ENCODE peak calls at places on chromosomes 3 and 15, in six cellular contexts. D is cardiac fibroblast, V is breast epithelium, X is sigmoid colon, R is fibroblast of the aortic adventitia, G is cardiac muscle cell. U is an unnamed sample.
A peak's percentile ranks its signal among the peaks of the same experiment; 100 is the strongest.

GRCh38 chr3:10245313-10245712 is 2.9 kb upstream of the TATDN2 start:
- DNase-seq in D (no peak), V (no peak), X (no peak), R (no peak), G (no peak), U (no peak)

GRCh38 chr3:106004137-106004600 is 135.4 kb upstream of the CBLB start:
- DNase-seq in D (peak; percentile 93), V (no peak), X (no peak), R (peak; percentile 92), G (peak; percentile 90), U (no peak)

GRCh38 chr3:186096295-186096694 is 12.6 kb downstream of the ETV5 start:
- DNase-seq in D (no peak), V (no peak), X (no peak), R (no peak), G (peak; percentile 24), U (no peak)

GRCh38 chr3:134463676-134464611 is 21.8 kb downstream of the ANAPC13 start:
- DNase-seq in D (peak; percentile 99), V (peak; percentile 84), X (peak; percentile 94), R (peak; percentile 100), G (peak; percentile 98), U (peak; percentile 69)

GRCh38 chr3:185586644-185586964 is 509 bp downstream of the SENP2 start:
- DNase-seq in D (no peak), V (no peak), X (no peak), R (no peak), G (no peak), U (no peak)

GRCh38 chr3:61966200-61966599 is 404.8 kb downstream of the PTPRG start:
- DNase-seq in D (no peak), V (no peak), X (no peak), R (no peak), G (no peak), U (no peak)

GRCh38 chr3:38586546-38587520 is 62.7 kb downstream of the SCN5A start:
- DNase-seq in D (no peak), V (no peak), X (no peak), R (no peak), G (no peak), U (no peak)

GRCh38 chr3:79032686-79033318 is 735.0 kb downstream of the ROBO1 start:
- DNase-seq in D (peak; percentile 76), V (no peak), X (no peak), R (peak; percentile 76), G (peak; percentile 75), U (no peak)

GRCh38 chr3:9091811-9092210 is 128.5 kb upstream of the RAD18 start:
- DNase-seq in D (no peak), V (no peak), X (no peak), R (no peak), G (no peak), U (no peak)

GRCh38 chr3:109175411-109175810 is 38.9 kb downstream of the C3orf85 start:
- DNase-seq in D (peak; percentile 2), V (no peak), X (no peak), R (no peak), G (peak; percentile 18), U (no peak)

GRCh38 chr3:140131895-140132294 is 196.9 kb downstream of the CLSTN2 start:
- DNase-seq in D (no peak), V (no peak), X (no peak), R (no peak), G (no peak), U (no peak)

GRCh38 chr3:140129885-140130284 is 194.9 kb downstream of the CLSTN2 start:
- DNase-seq in D (no peak), V (no peak), X (no peak), R (no peak), G (no peak), U (no peak)

GRCh38 chr3:140134231-140134630 is 199.2 kb downstream of the CLSTN2 start:
- DNase-seq in D (no peak), V (no peak), X (no peak), R (no peak), G (no peak), U (no peak)

GRCh38 chr3:140128217-140129137 is 193.5 kb downstream of the CLSTN2 start:
- DNase-seq in D (peak; percentile 26), V (no peak), X (no peak), R (peak; percentile 4), G (peak; percentile 8), U (peak; percentile 46)
- TF ChIP-seq CTCF in D (peak; percentile 56), V (no peak), X (peak; percentile 23), R (peak; percentile 47), G (peak; percentile 29), U (peak; percentile 44)

DNA sequence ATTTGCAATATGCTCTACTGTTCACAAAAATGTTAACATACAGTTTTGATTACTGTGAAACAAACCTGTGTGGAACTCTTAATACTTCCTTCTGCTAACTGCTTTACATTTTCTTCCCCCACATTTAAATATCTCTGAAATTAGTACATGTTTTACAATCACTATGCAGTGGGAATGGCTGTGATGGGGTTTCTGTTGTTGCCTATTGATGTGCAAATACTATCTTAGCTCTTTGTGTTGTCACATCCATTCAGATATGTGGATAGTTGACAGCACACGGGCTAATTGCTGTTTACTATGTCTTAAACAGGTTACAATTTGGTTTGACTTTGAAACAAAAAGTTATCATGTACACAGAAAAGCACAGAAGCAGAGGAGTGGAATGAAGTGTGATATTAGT is 95.8 kb upstream of the CCNL1 start:
- DNase-seq in D (no peak), V (no peak), X (no peak), R (no peak), G (no peak), U (no peak)
- TF ChIP-seq CTCF in D (no peak), V (no peak), X (no peak), R (no peak), G (no peak), U (no peak)

DNA sequence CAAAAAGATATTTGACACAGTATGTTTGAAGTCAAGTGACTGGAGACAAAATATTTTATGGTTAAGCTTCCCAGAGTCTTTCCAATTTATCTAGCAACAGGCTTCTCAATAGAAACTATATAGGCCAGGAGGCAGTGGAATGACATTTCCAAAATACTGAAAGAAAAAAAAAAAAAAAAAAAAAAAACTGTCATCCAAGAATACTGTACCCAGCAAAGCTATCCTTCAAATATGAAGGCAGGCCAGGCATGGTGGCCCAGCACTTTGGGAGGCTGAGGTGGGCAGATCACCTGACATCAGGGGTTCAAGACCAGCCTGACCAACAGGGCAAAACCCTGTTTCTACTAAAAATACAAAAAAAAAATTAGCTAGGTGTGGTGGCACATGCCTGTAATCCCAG is 20.9 kb downstream of the NME9 start:
- DNase-seq in D (no peak), V (no peak), X (no peak), R (no peak), G (no peak), U (no peak)
- TF ChIP-seq CTCF in D (no peak), V (no peak), X (no peak), R (no peak), G (no peak), U (no peak)

GRCh38 chr15:31366169-31366734 is 39.6 kb downstream of the KLF13 start:
- DNase-seq in D (peak; percentile 53), V (peak; percentile 56), X (peak; percentile 87), R (no peak), G (peak; percentile 54), U (no peak)
- TF ChIP-seq CTCF in D (peak; percentile 4), V (peak; percentile 8), X (no peak), R (no peak), G (peak; percentile 28), U (no peak)

GRCh38 chr15:34621675-34622074 is 38.2 kb upstream of the GOLGA8B start:
- DNase-seq in D (peak; percentile 7), V (no peak), X (no peak), R (peak; percentile 50), G (peak; percentile 7), U (no peak)
- TF ChIP-seq CTCF in D (peak; percentile 30), V (no peak), X (peak; percentile 42), R (peak; percentile 33), G (no peak), U (no peak)

GRCh38 chr15:64093627-64094417 is at the start of gene CIAO2A:
- DNase-seq in D (peak; percentile 99), V (peak; percentile 95), X (peak; percentile 98), R (peak; percentile 98), G (peak; percentile 99), U (peak; percentile 89)

GRCh38 chr15:64095431-64095794 is 369 bp upstream of the SNX1 start:
- DNase-seq in D (no peak), V (no peak), X (no peak), R (no peak), G (no peak), U (no peak)

GRCh38 chr15:64095795-64096485 is at the start of gene SNX1:
- DNase-seq in D (peak; percentile 96), V (peak; percentile 92), X (peak; percentile 97), R (peak; percentile 95), G (peak; percentile 97), U (peak; percentile 97)

GRCh38 chr15:64099379-64099778 is 3.6 kb downstream of the SNX1 start:
- DNase-seq in D (no peak), V (no peak), X (no peak), R (no peak), G (no peak), U (no peak)

GRCh38 chr15:64096486-64097431 is 977 bp downstream of the SNX1 start:
- DNase-seq in D (peak; percentile 56), V (no peak), X (no peak), R (peak; percentile 47), G (peak; percentile 55), U (no peak)
- TF ChIP-seq CTCF in D (peak; percentile 14), V (no peak), X (no peak), R (peak; percentile 40), G (peak; percentile 27), U (no peak)

GRCh38 chr15:90810354-90810753 is 58.0 kb upstream of the FURIN start:
- DNase-seq in D (no peak), V (no peak), X (peak; percentile 11), R (no peak), G (no peak), U (no peak)
- TF ChIP-seq CTCF in D (no peak), V (no peak), X (no peak), R (no peak), G (no peak), U (no peak)

U was measured in nephron progenitor cell.